ENCODE peak calls at places on chromosomes 3 and 15, in nine cellular contexts. One of them, this sample, is unnamed.

GRCh38 chr3:174498638-174499037 is 360.5 kb upstream of the NAALADL2 start:
- DNase-seq in choroid plexus epithelial cell: peak
- DNase-seq in cardiac fibroblast: peak
- DNase-seq in pancreas: no peak
- DNase-seq in coronary artery: no peak
- DNase-seq in MM.1S: no peak
- DNase-seq in epithelial cell of esophagus: peak
- DNase-seq in fibroblast of the aortic adventitia: peak
- DNase-seq in GM12864: no peak
- DNase-seq in this sample: no peak

GRCh38 chr15:72688697-72689096 is 2.7 kb downstream of the BBS4 start:
- DNase-seq in choroid plexus epithelial cell: no peak
- DNase-seq in cardiac fibroblast: no peak
- DNase-seq in pancreas: no peak
- DNase-seq in coronary artery: no peak
- DNase-seq in MM.1S: no peak
- DNase-seq in epithelial cell of esophagus: no peak
- DNase-seq in fibroblast of the aortic adventitia: no peak
- DNase-seq in GM12864: no peak
- DNase-seq in this sample: no peak

GRCh38 chr15:57769266-57769665 is 62.8 kb downstream of the POLR2M start:
- DNase-seq in choroid plexus epithelial cell: no peak
- DNase-seq in cardiac fibroblast: peak
- DNase-seq in pancreas: peak
- DNase-seq in coronary artery: peak
- DNase-seq in MM.1S: no peak
- DNase-seq in epithelial cell of esophagus: no peak
- DNase-seq in fibroblast of the aortic adventitia: peak
- DNase-seq in GM12864: no peak
- DNase-seq in this sample: peak

GRCh38 chr3:139098391-139098790 is 53.7 kb upstream of the PRR23C start:
- DNase-seq in choroid plexus epithelial cell: no peak
- DNase-seq in cardiac fibroblast: no peak
- DNase-seq in pancreas: no peak
- DNase-seq in coronary artery: no peak
- DNase-seq in MM.1S: no peak
- DNase-seq in epithelial cell of esophagus: no peak
- DNase-seq in fibroblast of the aortic adventitia: no peak
- DNase-seq in GM12864: no peak
- DNase-seq in this sample: no peak

GRCh38 chr3:78481050-78481449 is 1286.7 kb downstream of the ROBO1 start:
- DNase-seq in choroid plexus epithelial cell: no peak
- DNase-seq in cardiac fibroblast: no peak
- DNase-seq in pancreas: no peak
- DNase-seq in coronary artery: no peak
- DNase-seq in MM.1S: no peak
- DNase-seq in epithelial cell of esophagus: no peak
- DNase-seq in fibroblast of the aortic adventitia: no peak
- DNase-seq in GM12864: no peak
- DNase-seq in this sample: no peak

GRCh38 chr3:44923634-44924033 is 49.2 kb downstream of the TGM4 start:
- DNase-seq in choroid plexus epithelial cell: no peak
- DNase-seq in cardiac fibroblast: no peak
- DNase-seq in pancreas: no peak
- DNase-seq in coronary artery: no peak
- DNase-seq in MM.1S: no peak
- DNase-seq in epithelial cell of esophagus: no peak
- DNase-seq in fibroblast of the aortic adventitia: no peak
- DNase-seq in GM12864: no peak
- DNase-seq in this sample: no peak

GRCh38 chr3:159080236-159080635 is 278.4 kb downstream of the MFSD1 start:
- DNase-seq in choroid plexus epithelial cell: no peak
- DNase-seq in cardiac fibroblast: no peak
- DNase-seq in pancreas: no peak
- DNase-seq in coronary artery: no peak
- DNase-seq in MM.1S: no peak
- DNase-seq in epithelial cell of esophagus: no peak
- DNase-seq in fibroblast of the aortic adventitia: no peak
- DNase-seq in GM12864: no peak
- DNase-seq in this sample: no peak

GRCh38 chr3:117510396-117510795 is 800.8 kb downstream of the TUSC7 start:
- DNase-seq in choroid plexus epithelial cell: peak
- DNase-seq in cardiac fibroblast: no peak
- DNase-seq in pancreas: no peak
- DNase-seq in coronary artery: no peak
- DNase-seq in MM.1S: no peak
- DNase-seq in epithelial cell of esophagus: no peak
- DNase-seq in fibroblast of the aortic adventitia: peak
- DNase-seq in GM12864: no peak
- DNase-seq in this sample: no peak

GRCh38 chr3:123104550-123104949 is 37.7 kb downstream of the PDIA5 start:
- DNase-seq in choroid plexus epithelial cell: peak
- DNase-seq in cardiac fibroblast: peak
- DNase-seq in pancreas: no peak
- DNase-seq in coronary artery: no peak
- DNase-seq in MM.1S: no peak
- DNase-seq in epithelial cell of esophagus: peak
- DNase-seq in fibroblast of the aortic adventitia: peak
- DNase-seq in GM12864: no peak
- DNase-seq in this sample: peak

GRCh38 chr3:108552267-108553159 is 36.7 kb downstream of the CIP2A start:
- DNase-seq in choroid plexus epithelial cell: peak
- DNase-seq in cardiac fibroblast: peak
- DNase-seq in pancreas: no peak
- DNase-seq in coronary artery: no peak
- DNase-seq in MM.1S: peak
- DNase-seq in epithelial cell of esophagus: peak
- DNase-seq in fibroblast of the aortic adventitia: peak
- DNase-seq in GM12864: peak
- DNase-seq in this sample: peak

GRCh38 chr15:99719096-99719541 is 14.1 kb downstream of the LYSMD4 start:
- DNase-seq in choroid plexus epithelial cell: peak
- DNase-seq in cardiac fibroblast: peak
- DNase-seq in pancreas: no peak
- DNase-seq in coronary artery: no peak
- DNase-seq in MM.1S: peak
- DNase-seq in epithelial cell of esophagus: no peak
- DNase-seq in fibroblast of the aortic adventitia: peak
- DNase-seq in GM12864: peak
- DNase-seq in this sample: peak

GRCh38 chr3:174531262-174531982 is 327.7 kb upstream of the NAALADL2 start:
- DNase-seq in choroid plexus epithelial cell: no peak
- DNase-seq in cardiac fibroblast: no peak
- DNase-seq in pancreas: no peak
- DNase-seq in coronary artery: no peak
- DNase-seq in MM.1S: no peak
- DNase-seq in epithelial cell of esophagus: peak
- DNase-seq in fibroblast of the aortic adventitia: no peak
- DNase-seq in GM12864: no peak
- DNase-seq in this sample: no peak

DNA sequence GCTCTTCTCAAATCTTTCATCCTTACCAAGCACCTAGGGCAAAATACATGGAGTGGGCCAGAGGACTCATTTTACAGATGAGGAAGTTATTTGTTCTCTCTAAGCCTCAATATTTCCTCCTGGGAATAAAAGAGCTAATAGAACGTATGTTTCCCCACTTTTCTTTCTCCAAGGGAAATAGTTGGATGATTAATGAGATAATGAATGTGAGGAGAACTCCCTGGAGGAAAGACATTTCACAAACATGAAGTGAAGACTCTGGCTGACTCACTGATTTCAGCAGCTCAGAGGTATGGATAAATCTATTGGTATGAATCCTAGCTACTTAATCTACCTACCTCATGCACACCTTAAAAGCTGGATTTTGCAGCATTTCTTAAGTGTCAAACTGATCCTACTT is 98.4 kb downstream of the ECT2 start:
- DNase-seq in choroid plexus epithelial cell: peak
- DNase-seq in cardiac fibroblast: peak
- DNase-seq in pancreas: no peak
- DNase-seq in coronary artery: no peak
- DNase-seq in MM.1S: no peak
- DNase-seq in epithelial cell of esophagus: peak
- DNase-seq in fibroblast of the aortic adventitia: peak
- DNase-seq in GM12864: no peak
- DNase-seq in this sample: peak
- TF ChIP-seq CTCF in choroid plexus epithelial cell: no peak
- TF ChIP-seq CTCF in cardiac fibroblast: no peak
- TF ChIP-seq CTCF in pancreas: no peak
- TF ChIP-seq CTCF in coronary artery: no peak
- TF ChIP-seq CTCF in MM.1S: no peak
- TF ChIP-seq CTCF in epithelial cell of esophagus: no peak
- TF ChIP-seq CTCF in fibroblast of the aortic adventitia: no peak
- TF ChIP-seq CTCF in GM12864: no peak
- TF ChIP-seq CTCF in this sample: no peak

GRCh38 chr3:150544040-150544439 is 2.3 kb downstream of the SERP1 start:
- DNase-seq in choroid plexus epithelial cell: peak
- DNase-seq in cardiac fibroblast: peak
- DNase-seq in pancreas: no peak
- DNase-seq in coronary artery: no peak
- DNase-seq in MM.1S: no peak
- DNase-seq in epithelial cell of esophagus: peak
- DNase-seq in fibroblast of the aortic adventitia: peak
- DNase-seq in GM12864: no peak
- DNase-seq in this sample: peak
- H3K4me3 ChIP-seq in choroid plexus epithelial cell: no peak
- H3K4me3 ChIP-seq in cardiac fibroblast: no peak
- H3K4me3 ChIP-seq in pancreas: peak
- H3K4me3 ChIP-seq in coronary artery: peak
- H3K4me3 ChIP-seq in MM.1S: peak
- H3K4me3 ChIP-seq in epithelial cell of esophagus: no peak
- H3K4me3 ChIP-seq in fibroblast of the aortic adventitia: peak
- H3K4me3 ChIP-seq in GM12864: peak
- H3K4me3 ChIP-seq in this sample: no peak

GRCh38 chr3:31695280-31696008 is 162.7 kb downstream of the STT3B start:
- DNase-seq in choroid plexus epithelial cell: peak
- DNase-seq in cardiac fibroblast: peak
- DNase-seq in pancreas: no peak
- DNase-seq in coronary artery: no peak
- DNase-seq in MM.1S: no peak
- DNase-seq in epithelial cell of esophagus: peak
- DNase-seq in fibroblast of the aortic adventitia: no peak
- DNase-seq in GM12864: no peak
- DNase-seq in this sample: no peak
- TF ChIP-seq CTCF in choroid plexus epithelial cell: peak
- TF ChIP-seq CTCF in cardiac fibroblast: peak
- TF ChIP-seq CTCF in pancreas: no peak
- TF ChIP-seq CTCF in coronary artery: no peak
- TF ChIP-seq CTCF in MM.1S: peak
- TF ChIP-seq CTCF in epithelial cell of esophagus: no peak
- TF ChIP-seq CTCF in fibroblast of the aortic adventitia: peak
- TF ChIP-seq CTCF in GM12864: peak
- TF ChIP-seq CTCF in this sample: peak

GRCh38 chr3:71102111-71103039 is 481.2 kb downstream of the FOXP1 start:
- DNase-seq in choroid plexus epithelial cell: peak
- DNase-seq in cardiac fibroblast: peak
- DNase-seq in pancreas: no peak
- DNase-seq in coronary artery: no peak
- DNase-seq in MM.1S: no peak
- DNase-seq in epithelial cell of esophagus: peak
- DNase-seq in fibroblast of the aortic adventitia: peak
- DNase-seq in GM12864: no peak
- DNase-seq in this sample: peak
- H3K4me3 ChIP-seq in choroid plexus epithelial cell: no peak
- H3K4me3 ChIP-seq in cardiac fibroblast: no peak
- H3K4me3 ChIP-seq in pancreas: no peak
- H3K4me3 ChIP-seq in coronary artery: peak
- H3K4me3 ChIP-seq in MM.1S: no peak
- H3K4me3 ChIP-seq in epithelial cell of esophagus: no peak
- H3K4me3 ChIP-seq in fibroblast of the aortic adventitia: peak
- H3K4me3 ChIP-seq in GM12864: no peak
- H3K4me3 ChIP-seq in this sample: no peak

GRCh38 chr15:64507293-64507802 is 47.0 kb downstream of the ZNF609 start:
- DNase-seq in choroid plexus epithelial cell: peak
- DNase-seq in cardiac fibroblast: peak
- DNase-seq in pancreas: peak
- DNase-seq in coronary artery: no peak
- DNase-seq in MM.1S: no peak
- DNase-seq in epithelial cell of esophagus: peak
- DNase-seq in fibroblast of the aortic adventitia: peak
- DNase-seq in GM12864: peak
- DNase-seq in this sample: peak
- TF ChIP-seq CTCF in choroid plexus epithelial cell: no peak
- TF ChIP-seq CTCF in cardiac fibroblast: no peak
- TF ChIP-seq CTCF in pancreas: no peak
- TF ChIP-seq CTCF in coronary artery: no peak
- TF ChIP-seq CTCF in MM.1S: no peak
- TF ChIP-seq CTCF in epithelial cell of esophagus: no peak
- TF ChIP-seq CTCF in fibroblast of the aortic adventitia: no peak
- TF ChIP-seq CTCF in GM12864: no peak
- TF ChIP-seq CTCF in this sample: no peak

This sample was measured in AG09309.